ENCODE peak calls at places on chromosomes 4 and X, in four cellular contexts. One of them, this sample, is unnamed.

GRCh38 chrX:131564553-131565229 is 20.8 kb downstream of the OR13H1 start:
- DNase-seq in GM13976: no peak
- DNase-seq in T-cell: no peak
- DNase-seq in breast epithelium: no peak
- DNase-seq in this sample: no peak

GRCh38 chr4:92303621-92304027 is at the start of gene GRID2:
- DNase-seq in GM13976: peak
- DNase-seq in breast epithelium: no peak
- DNase-seq in T-cell: no peak
- DNase-seq in this sample: peak

GRCh38 chr4:94689155-94689554 is 68.6 kb upstream of the BMPR1B start:
- DNase-seq in GM13976: no peak
- DNase-seq in breast epithelium: no peak
- DNase-seq in T-cell: no peak
- DNase-seq in this sample: no peak

GRCh38 chr4:114015444-114015899 is 36.0 kb upstream of the ARSJ start:
- DNase-seq in GM13976: no peak
- DNase-seq in breast epithelium: no peak
- DNase-seq in T-cell: no peak
- DNase-seq in this sample: peak

GRCh38 chrX:103414561-103414960 is 38.2 kb downstream of the BEX3 start:
- DNase-seq in breast epithelium: no peak
- DNase-seq in GM13976: no peak
- DNase-seq in T-cell: no peak
- DNase-seq in this sample: no peak

GRCh38 chr4:126986828-126987227 is 645.9 kb upstream of the INTU start:
- DNase-seq in T-cell: no peak
- DNase-seq in GM13976: no peak
- DNase-seq in breast epithelium: no peak
- DNase-seq in this sample: no peak

GRCh38 chr4:161554372-161554990 is 609.3 kb downstream of the FSTL5 start:
- DNase-seq in GM13976: no peak
- DNase-seq in breast epithelium: no peak
- DNase-seq in T-cell: no peak
- DNase-seq in this sample: peak

GRCh38 chrX:17812763-17813162 is 48.3 kb downstream of the RAI2 start:
- DNase-seq in breast epithelium: no peak
- DNase-seq in T-cell: no peak
- DNase-seq in GM13976: no peak
- DNase-seq in this sample: peak

GRCh38 chrX:1102786-1103185 is 109.7 kb downstream of the CRLF2 start:
- DNase-seq in GM13976: no peak
- DNase-seq in T-cell: no peak
- DNase-seq in breast epithelium: no peak
- DNase-seq in this sample: no peak

GRCh38 chr4:143207555-143207954 is 22.8 kb downstream of the USP38 start:
- DNase-seq in T-cell: no peak
- DNase-seq in breast epithelium: no peak
- DNase-seq in GM13976: no peak
- DNase-seq in this sample: peak

This sample was measured in fibroblast of gingiva.